ENCODE peak calls at places on chromosomes 4 and X, in six cellular contexts. One of them, this sample, is unnamed.

GRCh38 chrX:36431819-36432218 is 512.3 kb downstream of the CFAP47 start:
- DNase-seq in NCI-H69: no peak
- DNase-seq in fibroblast of the aortic adventitia: no peak
- DNase-seq in Right ventricle myocardium superior: no peak
- DNase-seq in cardiac muscle cell: no peak
- DNase-seq in A549: peak; percentile 11
- DNase-seq in this sample: no peak

GRCh38 chr4:150126201-150126879 is 48.1 kb downstream of the DCLK2 start:
- DNase-seq in NCI-H69: no peak
- DNase-seq in cardiac muscle cell: no peak
- DNase-seq in fibroblast of the aortic adventitia: peak; percentile 70
- DNase-seq in A549: no peak
- DNase-seq in Right ventricle myocardium superior: no peak
- DNase-seq in this sample: no peak

GRCh38 chr4:165970703-165971420 is 97.8 kb downstream of the TLL1 start:
- DNase-seq in cardiac muscle cell: no peak
- DNase-seq in NCI-H69: peak; percentile 67
- DNase-seq in A549: no peak
- DNase-seq in Right ventricle myocardium superior: no peak
- DNase-seq in fibroblast of the aortic adventitia: no peak
- DNase-seq in this sample: no peak

GRCh38 chr4:89000392-89000791 is 56.6 kb downstream of the FAM13A start:
- DNase-seq in Right ventricle myocardium superior: no peak
- DNase-seq in cardiac muscle cell: no peak
- DNase-seq in fibroblast of the aortic adventitia: no peak
- DNase-seq in NCI-H69: peak; percentile 52
- DNase-seq in A549: no peak
- DNase-seq in this sample: no peak

GRCh38 chr4:134510544-134510943 is 309.0 kb upstream of the PABPC4L start:
- DNase-seq in Right ventricle myocardium superior: no peak
- DNase-seq in fibroblast of the aortic adventitia: no peak
- DNase-seq in A549: no peak
- DNase-seq in NCI-H69: no peak
- DNase-seq in cardiac muscle cell: no peak
- DNase-seq in this sample: no peak

GRCh38 chr4:122911588-122911987 is 10.8 kb downstream of the NUDT6 start:
- DNase-seq in fibroblast of the aortic adventitia: no peak
- DNase-seq in cardiac muscle cell: no peak
- DNase-seq in NCI-H69: no peak
- DNase-seq in A549: no peak
- DNase-seq in Right ventricle myocardium superior: no peak
- DNase-seq in this sample: no peak

GRCh38 chr4:80365928-80366327 is 30.4 kb downstream of the CFAP299 start:
- DNase-seq in Right ventricle myocardium superior: peak; percentile 36
- DNase-seq in NCI-H69: peak; percentile 80
- DNase-seq in A549: peak; percentile 14
- DNase-seq in fibroblast of the aortic adventitia: peak; percentile 85
- DNase-seq in cardiac muscle cell: peak; percentile 66
- DNase-seq in this sample: peak; percentile 27

GRCh38 chr4:65943076-65943475 is 272.8 kb upstream of the EPHA5 start:
- DNase-seq in fibroblast of the aortic adventitia: peak; percentile 75
- DNase-seq in NCI-H69: peak; percentile 60
- DNase-seq in Right ventricle myocardium superior: no peak
- DNase-seq in A549: peak; percentile 69
- DNase-seq in cardiac muscle cell: peak; percentile 89
- DNase-seq in this sample: no peak

GRCh38 chrX:22689290-22689689 is 310.5 kb upstream of the DDX53 start:
- DNase-seq in fibroblast of the aortic adventitia: peak; percentile 29
- DNase-seq in cardiac muscle cell: no peak
- DNase-seq in Right ventricle myocardium superior: no peak
- DNase-seq in A549: no peak
- DNase-seq in NCI-H69: no peak
- DNase-seq in this sample: no peak

GRCh38 chrX:43677993-43678392 is 21.9 kb downstream of the MAOA start:
- DNase-seq in A549: no peak
- DNase-seq in Right ventricle myocardium superior: no peak
- DNase-seq in NCI-H69: no peak
- DNase-seq in cardiac muscle cell: no peak
- DNase-seq in fibroblast of the aortic adventitia: no peak
- DNase-seq in this sample: no peak

GRCh38 chrX:71496476-71496875 is 36.4 kb upstream of the OGT start:
- DNase-seq in NCI-H69: no peak
- DNase-seq in A549: no peak
- DNase-seq in Right ventricle myocardium superior: no peak
- DNase-seq in cardiac muscle cell: no peak
- DNase-seq in fibroblast of the aortic adventitia: no peak
- DNase-seq in this sample: no peak

GRCh38 chr4:67713531-67714247 is 12.7 kb upstream of the UBA6 start:
- DNase-seq in A549: peak; percentile 45
- DNase-seq in NCI-H69: no peak
- DNase-seq in Right ventricle myocardium superior: no peak
- DNase-seq in cardiac muscle cell: no peak
- DNase-seq in fibroblast of the aortic adventitia: peak; percentile 31
- DNase-seq in this sample: no peak

GRCh38 chrX:74458738-74459137 is 37.4 kb downstream of the SLC16A2 start:
- DNase-seq in Right ventricle myocardium superior: no peak
- DNase-seq in NCI-H69: no peak
- DNase-seq in A549: peak; percentile 37
- DNase-seq in cardiac muscle cell: no peak
- DNase-seq in fibroblast of the aortic adventitia: peak; percentile 87
- DNase-seq in this sample: no peak

GRCh38 chr4:151745727-151746231 is 15.0 kb downstream of the GATB start:
- DNase-seq in NCI-H69: no peak
- DNase-seq in Right ventricle myocardium superior: no peak
- DNase-seq in A549: no peak
- DNase-seq in cardiac muscle cell: no peak
- DNase-seq in fibroblast of the aortic adventitia: peak; percentile 35
- DNase-seq in this sample: no peak

GRCh38 chr4:188779586-188779985 is 640.3 kb downstream of the TRIML1 start:
- DNase-seq in NCI-H69: no peak
- DNase-seq in A549: no peak
- DNase-seq in cardiac muscle cell: no peak
- DNase-seq in Right ventricle myocardium superior: no peak
- DNase-seq in fibroblast of the aortic adventitia: no peak
- DNase-seq in this sample: no peak

GRCh38 chrX:153803211-153804099 is 9.0 kb downstream of the SSR4 start:
- DNase-seq in A549: no peak
- DNase-seq in cardiac muscle cell: no peak
- DNase-seq in fibroblast of the aortic adventitia: no peak
- DNase-seq in Right ventricle myocardium superior: no peak
- DNase-seq in NCI-H69: no peak
- DNase-seq in this sample: no peak

GRCh38 chr4:77600521-77601451 is 4.8 kb upstream of the CXCL13 start:
- DNase-seq in fibroblast of the aortic adventitia: peak; percentile 52
- DNase-seq in cardiac muscle cell: peak; percentile 63
- DNase-seq in NCI-H69: peak; percentile 50
- DNase-seq in Right ventricle myocardium superior: no peak
- DNase-seq in A549: peak; percentile 34
- DNase-seq in this sample: no peak

GRCh38 chr4:101961144-101961543 is 170.6 kb downstream of the BANK1 start:
- DNase-seq in A549: peak; percentile 13
- DNase-seq in fibroblast of the aortic adventitia: peak; percentile 27
- DNase-seq in cardiac muscle cell: no peak
- DNase-seq in NCI-H69: peak; percentile 62
- DNase-seq in Right ventricle myocardium superior: no peak
- DNase-seq in this sample: no peak

GRCh38 chrX:48958635-48959094 is 1.3 kb upstream of the OTUD5 start:
- DNase-seq in Right ventricle myocardium superior: peak; percentile 59
- DNase-seq in cardiac muscle cell: peak; percentile 9
- DNase-seq in NCI-H69: peak; percentile 48
- DNase-seq in A549: peak; percentile 35
- DNase-seq in fibroblast of the aortic adventitia: peak; percentile 70
- DNase-seq in this sample: peak; percentile 47

GRCh38 chr4:141884070-141884469 is 247.7 kb downstream of the IL15 start:
- DNase-seq in fibroblast of the aortic adventitia: no peak
- DNase-seq in cardiac muscle cell: no peak
- DNase-seq in Right ventricle myocardium superior: no peak
- DNase-seq in A549: no peak
- DNase-seq in NCI-H69: no peak
- DNase-seq in this sample: no peak

GRCh38 chrX:107716045-107716684 is 59.4 kb downstream of the TSC22D3 start:
- DNase-seq in A549: no peak
- DNase-seq in Right ventricle myocardium superior: peak; percentile 45
- DNase-seq in fibroblast of the aortic adventitia: peak; percentile 19
- DNase-seq in cardiac muscle cell: peak; percentile 71
- DNase-seq in NCI-H69: peak; percentile 62
- DNase-seq in this sample: no peak

GRCh38 chr4:95510145-95510544 is 38.6 kb downstream of the UNC5C start:
- DNase-seq in cardiac muscle cell: peak; percentile 59
- DNase-seq in A549: peak; percentile 17
- DNase-seq in Right ventricle myocardium superior: no peak
- DNase-seq in fibroblast of the aortic adventitia: peak; percentile 45
- DNase-seq in NCI-H69: peak; percentile 11
- DNase-seq in this sample: no peak

GRCh38 chr4:27881705-27882104 is 1021.1 kb downstream of the STIM2 start:
- DNase-seq in Right ventricle myocardium superior: no peak
- DNase-seq in NCI-H69: no peak
- DNase-seq in A549: no peak
- DNase-seq in fibroblast of the aortic adventitia: no peak
- DNase-seq in cardiac muscle cell: no peak
- DNase-seq in this sample: no peak

GRCh38 chr4:121950212-121950679 is 1.6 kb downstream of the TRPC3 start:
- DNase-seq in cardiac muscle cell: peak; percentile 92
- DNase-seq in Right ventricle myocardium superior: peak; percentile 87
- DNase-seq in A549: peak; percentile 55
- DNase-seq in fibroblast of the aortic adventitia: peak; percentile 54
- DNase-seq in NCI-H69: peak; percentile 54
- DNase-seq in this sample: peak; percentile 88